ENCODE peak calls at places on chromosomes 3 and 15, in seven cellular contexts. W, U, J, T, H, N and E are unnamed samples.

GRCh38 chr15:80105193-80105984 is 45.9 kb downstream of the ZFAND6 start:
- DNase-seq in W (no peak), U (no peak), J (no peak), T (no peak), H (no peak), N (peak; percentile 84), E (no peak)

GRCh38 chr15:41970456-41970855 is 1.9 kb downstream of the EHD4 start:
- DNase-seq in W (no peak), U (no peak), J (no peak), T (no peak), H (no peak), N (no peak), E (no peak)

GRCh38 chr15:64740361-64741170 is 34.8 kb downstream of the RBPMS2 start:
- DNase-seq in W (no peak), U (no peak), J (no peak), T (no peak), H (no peak), N (peak; percentile 82), E (no peak)

GRCh38 chr3:30951806-30952205 is 57.3 kb upstream of the GADL1 start:
- DNase-seq in W (no peak), U (no peak), J (no peak), T (no peak), H (no peak), N (no peak), E (no peak)

GRCh38 chr3:194326192-194327029 is 24.7 kb downstream of the CPN2 start:
- DNase-seq in W (no peak), U (no peak), J (no peak), T (no peak), H (no peak), N (peak; percentile 8), E (peak; percentile 25)

GRCh38 chr3:55720614-55721013 is 233.5 kb upstream of the WNT5A start:
- DNase-seq in W (no peak), U (no peak), J (no peak), T (no peak), H (no peak), N (peak; percentile 80), E (no peak)

GRCh38 chr3:64502284-64502683 is 185.5 kb downstream of the ADAMTS9 start:
- DNase-seq in W (no peak), U (no peak), J (no peak), T (no peak), H (no peak), N (peak; percentile 88), E (no peak)

GRCh38 chr15:68304611-68305337 is 27.2 kb downstream of the FEM1B start:
- DNase-seq in W (no peak), U (no peak), J (no peak), T (no peak), H (no peak), N (no peak), E (no peak)

GRCh38 chr15:70212963-70213315 is 115.2 kb upstream of the TLE3 start:
- DNase-seq in W (no peak), U (no peak), J (no peak), T (no peak), H (no peak), N (no peak), E (no peak)

GRCh38 chr15:49060710-49061483 is 14.7 kb upstream of the SECISBP2L start:
- DNase-seq in W (no peak), U (no peak), J (no peak), T (no peak), H (no peak), N (peak; percentile 78), E (no peak)

GRCh38 chr3:126711361-126711760 is 7.3 kb downstream of the CHCHD6 start:
- DNase-seq in W (no peak), U (no peak), J (no peak), T (no peak), H (no peak), N (peak; percentile 69), E (no peak)